ENCODE peak calls at places on chromosome 3, in seven cellular contexts. One of them, this sample, is unnamed.

GRCh38 chr3:44883999-44884431 is 9.6 kb downstream of the TGM4 start:
- DNase-seq in CD4-positive, alpha-beta memory T cell: no peak
- DNase-seq in epithelial cell of esophagus: peak
- DNase-seq in CD4-positive, alpha-beta T cell: no peak
- DNase-seq in heart right ventricle: no peak
- DNase-seq in GM23338: no peak
- DNase-seq in aorta: no peak
- DNase-seq in this sample: peak

GRCh38 chr3:59368887-59369286 is 319.1 kb upstream of the CFAP20DC start:
- DNase-seq in CD4-positive, alpha-beta memory T cell: no peak
- DNase-seq in epithelial cell of esophagus: no peak
- DNase-seq in heart right ventricle: no peak
- DNase-seq in CD4-positive, alpha-beta T cell: no peak
- DNase-seq in aorta: no peak
- DNase-seq in GM23338: no peak
- DNase-seq in this sample: no peak

GRCh38 chr3:120820748-120821147 is 78.2 kb downstream of the GTF2E1 start:
- DNase-seq in aorta: no peak
- DNase-seq in GM23338: no peak
- DNase-seq in heart right ventricle: no peak
- DNase-seq in CD4-positive, alpha-beta T cell: no peak
- DNase-seq in CD4-positive, alpha-beta memory T cell: no peak
- DNase-seq in epithelial cell of esophagus: no peak
- DNase-seq in this sample: no peak

GRCh38 chr3:127741246-127741645 is 68.5 kb downstream of the ABTB1 start:
- DNase-seq in heart right ventricle: no peak
- DNase-seq in aorta: no peak
- DNase-seq in GM23338: no peak
- DNase-seq in epithelial cell of esophagus: no peak
- DNase-seq in CD4-positive, alpha-beta memory T cell: no peak
- DNase-seq in CD4-positive, alpha-beta T cell: no peak
- DNase-seq in this sample: no peak

GRCh38 chr3:63763156-63763555 is 55.9 kb upstream of the C3orf49 start:
- DNase-seq in GM23338: no peak
- DNase-seq in epithelial cell of esophagus: peak
- DNase-seq in heart right ventricle: no peak
- DNase-seq in aorta: no peak
- DNase-seq in CD4-positive, alpha-beta memory T cell: no peak
- DNase-seq in CD4-positive, alpha-beta T cell: no peak
- DNase-seq in this sample: peak

GRCh38 chr3:123624302-123624701 is 39.4 kb upstream of the HACD2 start:
- DNase-seq in epithelial cell of esophagus: no peak
- DNase-seq in aorta: no peak
- DNase-seq in heart right ventricle: no peak
- DNase-seq in CD4-positive, alpha-beta memory T cell: no peak
- DNase-seq in GM23338: no peak
- DNase-seq in CD4-positive, alpha-beta T cell: no peak
- DNase-seq in this sample: no peak

GRCh38 chr3:12868039-12869024 is 27.0 kb upstream of the RPL32 start:
- DNase-seq in CD4-positive, alpha-beta T cell: peak
- DNase-seq in heart right ventricle: peak
- DNase-seq in CD4-positive, alpha-beta memory T cell: peak
- DNase-seq in GM23338: peak
- DNase-seq in epithelial cell of esophagus: peak
- DNase-seq in aorta: peak
- DNase-seq in this sample: peak

GRCh38 chr3:171566803-171567422 is 106.7 kb upstream of the TNIK start:
- DNase-seq in GM23338: peak
- DNase-seq in CD4-positive, alpha-beta memory T cell: peak
- DNase-seq in epithelial cell of esophagus: peak
- DNase-seq in CD4-positive, alpha-beta T cell: no peak
- DNase-seq in aorta: no peak
- DNase-seq in heart right ventricle: no peak
- DNase-seq in this sample: peak

GRCh38 chr3:177026505-177027277 is 170.6 kb downstream of the TBL1XR1 start:
- DNase-seq in CD4-positive, alpha-beta memory T cell: no peak
- DNase-seq in CD4-positive, alpha-beta T cell: no peak
- DNase-seq in epithelial cell of esophagus: no peak
- DNase-seq in aorta: no peak
- DNase-seq in GM23338: no peak
- DNase-seq in heart right ventricle: no peak
- DNase-seq in this sample: peak

GRCh38 chr3:58308728-58309127 is 2.4 kb downstream of the HTD2 start:
- DNase-seq in CD4-positive, alpha-beta memory T cell: no peak
- DNase-seq in GM23338: no peak
- DNase-seq in aorta: no peak
- DNase-seq in epithelial cell of esophagus: no peak
- DNase-seq in CD4-positive, alpha-beta T cell: no peak
- DNase-seq in heart right ventricle: no peak
- DNase-seq in this sample: no peak

GRCh38 chr3:65170357-65171090 is 482.7 kb upstream of the ADAMTS9 start:
- DNase-seq in CD4-positive, alpha-beta T cell: no peak
- DNase-seq in epithelial cell of esophagus: peak
- DNase-seq in aorta: peak
- DNase-seq in GM23338: peak
- DNase-seq in CD4-positive, alpha-beta memory T cell: no peak
- DNase-seq in heart right ventricle: peak
- DNase-seq in this sample: peak

GRCh38 chr3:37545479-37545878 is 316.2 kb upstream of the CTDSPL start:
- DNase-seq in GM23338: no peak
- DNase-seq in aorta: no peak
- DNase-seq in CD4-positive, alpha-beta memory T cell: no peak
- DNase-seq in epithelial cell of esophagus: no peak
- DNase-seq in heart right ventricle: no peak
- DNase-seq in CD4-positive, alpha-beta T cell: no peak
- DNase-seq in this sample: no peak

GRCh38 chr3:71532639-71533395 is 50.7 kb downstream of the FOXP1 start:
- DNase-seq in GM23338: no peak
- DNase-seq in aorta: no peak
- DNase-seq in heart right ventricle: no peak
- DNase-seq in CD4-positive, alpha-beta memory T cell: no peak
- DNase-seq in CD4-positive, alpha-beta T cell: no peak
- DNase-seq in epithelial cell of esophagus: peak
- DNase-seq in this sample: peak